ENCODE peak calls at places on chromosomes 6 and 20, in ten cellular contexts. Z is IMR-90, E is bronchial epithelial cell, D is sigmoid colon, O is transverse colon, A is left ventricle myocardium inferior, T is AG09309, K is astrocyte, P is foreskin fibroblast, N is GM12878. L is an unnamed sample.

GRCh38 chr20:316316-317068 is 8.9 kb upstream of the SOX12 start:
- DNase-seq in A (no peak), K (peak), T (no peak), Z (peak), O (no peak), N (no peak), P (peak), E (no peak), D (no peak), L (no peak)

GRCh38 chr20:61600061-61600460 is 348.0 kb downstream of the CDH4 start:
- DNase-seq in N (no peak), P (no peak), K (no peak), E (no peak), T (no peak), A (no peak), D (no peak), Z (no peak), O (no peak), L (no peak)

GRCh38 chr6:44730771-44731391 is 343.4 kb downstream of the CDC5L start:
- DNase-seq in O (no peak), A (no peak), P (peak), K (peak), E (no peak), N (no peak), D (no peak), Z (peak), T (peak), L (peak)

GRCh38 chr20:5918856-5919633 is 31.3 kb downstream of the TRMT6 start:
- DNase-seq in K (peak), E (peak), T (no peak), P (peak), Z (peak), A (no peak), D (no peak), O (no peak), N (no peak), L (peak)

GRCh38 chr6:169074551-169074950 is 179.1 kb downstream of the THBS2 start:
- DNase-seq in O (no peak), T (no peak), Z (peak), A (no peak), N (no peak), E (no peak), D (no peak), K (peak), P (peak), L (peak)

GRCh38 chr20:4973330-4974097 is 27.8 kb downstream of the SLC23A2 start:
- DNase-seq in K (peak), T (peak), A (peak), O (peak), D (peak), N (peak), E (peak), P (peak), Z (peak), L (peak)

GRCh38 chr20:5150226-5151076 is 23.6 kb downstream of the CDS2 start:
- DNase-seq in Z (peak), E (no peak), K (peak), D (no peak), N (no peak), A (no peak), T (no peak), O (no peak), P (peak), L (peak)

GRCh38 chr6:33279971-33280511 is 3.1 kb downstream of the B3GALT4 start:
- DNase-seq in N (no peak), P (peak), A (no peak), E (peak), K (peak), D (no peak), Z (peak), T (no peak), O (no peak), L (peak)

GRCh38 chr6:7769702-7770101 is 43.8 kb downstream of the BMP6 start:
- DNase-seq in Z (peak), P (peak), O (no peak), D (no peak), A (no peak), E (peak), K (peak), T (no peak), N (no peak), L (peak)

GRCh38 chr6:109372070-109372585 is 10.1 kb downstream of the CD164 start:
- DNase-seq in N (no peak), E (no peak), O (no peak), T (no peak), A (no peak), K (peak), D (no peak), Z (no peak), P (no peak), L (peak)

GRCh38 chr20:24892522-24892921 is 56.5 kb upstream of the CST7 start:
- DNase-seq in K (no peak), D (peak), Z (no peak), O (no peak), A (no peak), P (no peak), N (no peak), T (no peak), E (no peak), L (no peak)

GRCh38 chr6:151391021-151391470 is 313 bp downstream of the ZBTB2 start:
- DNase-seq in E (no peak), A (peak), Z (peak), K (peak), O (peak), D (peak), P (peak), T (no peak), N (no peak), L (peak)

GRCh38 chr6:46044876-46045617 is 29.4 kb upstream of the CLIC5 start:
- DNase-seq in T (peak), K (peak), A (peak), E (peak), D (no peak), N (no peak), P (peak), Z (peak), O (no peak), L (peak)

GRCh38 chr6:5498579-5498899 is 237.2 kb downstream of the FARS2 start:
- DNase-seq in D (no peak), K (no peak), N (no peak), A (no peak), P (no peak), O (no peak), T (no peak), E (peak), Z (peak), L (no peak)

GRCh38 chr6:18328549-18328922 is 58.6 kb upstream of the RNF144B start:
- DNase-seq in D (no peak), O (no peak), A (no peak), K (no peak), T (no peak), N (no peak), E (peak), Z (no peak), P (no peak), L (no peak)

GRCh38 chr6:56843476-56844349 is 111.2 kb upstream of the BEND6 start:
- DNase-seq in E (peak), P (peak), N (peak), Z (peak), D (peak), A (peak), T (no peak), O (peak), K (peak), L (peak)

GRCh38 chr6:160462551-160463109 is 114.5 kb downstream of the SLC22A3 start:
- DNase-seq in N (peak), Z (peak), A (no peak), K (peak), E (peak), O (peak), D (no peak), T (peak), P (peak), L (peak)

GRCh38 chr20:20143165-20143564 is 90.8 kb downstream of the CFAP61 start:
- DNase-seq in K (no peak), Z (no peak), A (no peak), T (no peak), E (no peak), P (no peak), O (no peak), N (no peak), D (no peak), L (no peak)

GRCh38 chr6:17869010-17869752 is 118.3 kb downstream of the KIF13A start:
- DNase-seq in P (peak), T (no peak), E (peak), N (no peak), K (peak), O (no peak), Z (peak), A (no peak), D (no peak), L (no peak)

GRCh38 chr6:12280458-12280857 is 9.7 kb upstream of the EDN1 start:
- DNase-seq in D (no peak), N (no peak), P (peak), E (no peak), A (no peak), K (peak), O (no peak), T (no peak), Z (peak), L (peak)

GRCh38 chr6:166815629-166816028 is 140.7 kb downstream of the RNASET2 start:
- DNase-seq in N (no peak), Z (no peak), O (no peak), T (no peak), A (no peak), K (no peak), P (peak), D (no peak), E (no peak), L (peak)

GRCh38 chr6:108904731-108905130 is 56.5 kb downstream of the ARMC2 start:
- DNase-seq in Z (no peak), O (peak), T (no peak), E (no peak), K (no peak), N (peak), A (no peak), D (no peak), P (no peak), L (no peak)

GRCh38 chr6:156773935-156774871 is 3.0 kb upstream of the ARID1B start:
- DNase-seq in P (no peak), D (no peak), Z (no peak), N (no peak), E (no peak), T (no peak), A (no peak), K (no peak), O (no peak), L (no peak)

GRCh38 chr6:121354764-121355163 is 20.5 kb upstream of the TBC1D32 start:
- DNase-seq in Z (no peak), E (no peak), O (no peak), K (no peak), D (no peak), T (no peak), N (no peak), P (peak), A (no peak), L (peak)

GRCh38 chr6:158448856-158449255 is 111.0 kb upstream of the TMEM181 start:
- DNase-seq in E (no peak), Z (no peak), A (no peak), D (no peak), N (no peak), T (no peak), K (no peak), P (no peak), O (no peak), L (no peak)

GRCh38 chr6:45563902-45564301 is 186.2 kb upstream of the SUPT3H start:
- DNase-seq in O (no peak), K (no peak), N (no peak), T (no peak), P (no peak), A (no peak), Z (no peak), D (no peak), E (no peak), L (no peak)

GRCh38 chr20:64113796-64114355 is 6.5 kb upstream of the NPBWR2 start:
- DNase-seq in N (no peak), Z (no peak), O (peak), K (no peak), T (no peak), E (no peak), P (no peak), A (no peak), D (peak), L (no peak)

GRCh38 chr20:15012551-15012950 is 675.1 kb upstream of the FLRT3 start:
- DNase-seq in O (no peak), A (no peak), K (no peak), E (no peak), T (no peak), N (no peak), D (no peak), P (no peak), Z (no peak), L (no peak)

GRCh38 chr6:5030596-5031136 is 26.8 kb upstream of the RPP40 start:
- DNase-seq in K (peak), A (peak), T (peak), P (peak), Z (peak), E (peak), D (peak), N (peak), O (peak), L (peak)

GRCh38 chr6:129709451-129709908 is 497 bp downstream of the ARHGAP18 start:
- DNase-seq in E (no peak), P (peak), Z (peak), D (no peak), A (no peak), T (no peak), K (peak), O (no peak), N (no peak), L (peak)

GRCh38 chr20:61170521-61170920 is 81.5 kb upstream of the CDH4 start:
- DNase-seq in T (no peak), N (no peak), K (no peak), P (no peak), Z (no peak), O (no peak), E (no peak), D (no peak), A (no peak), L (no peak)

DNA sequence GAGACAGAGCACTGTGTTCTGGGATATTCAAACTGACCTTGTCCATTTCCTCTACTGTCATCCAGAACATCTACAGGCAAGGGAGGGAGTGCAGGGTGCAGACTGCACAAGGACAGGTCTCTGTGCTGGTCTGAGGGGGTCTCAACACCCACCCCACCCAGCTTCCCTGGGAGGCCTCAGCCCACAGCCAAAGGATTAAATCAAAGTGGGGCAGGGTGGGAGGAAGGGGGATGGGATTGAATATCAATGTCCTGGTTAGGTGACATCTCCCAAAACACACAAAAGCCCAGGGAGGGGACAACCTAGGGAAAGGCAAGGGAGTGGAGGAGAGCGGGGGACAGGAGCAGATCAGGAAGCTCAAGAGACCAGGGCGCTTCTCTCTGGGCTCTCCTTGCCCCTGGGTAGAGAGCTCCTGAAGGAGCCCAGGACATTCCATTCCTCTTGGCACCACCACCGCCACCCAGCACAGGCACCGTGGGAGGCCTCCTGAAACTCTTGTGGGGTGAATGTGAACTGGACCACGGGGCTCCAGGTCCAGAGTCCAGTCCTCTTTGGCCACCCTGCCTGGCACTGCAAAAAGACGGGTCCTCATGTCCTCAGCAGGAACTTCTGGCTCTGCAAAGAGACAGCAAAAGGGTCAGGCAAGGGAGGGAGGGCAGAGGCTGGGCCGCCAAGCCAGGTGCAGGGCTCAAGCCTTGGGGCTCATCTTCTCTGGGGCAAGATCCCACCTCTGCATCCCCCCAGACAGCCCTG is 73.9 kb downstream of the JPH2 start:
- DNase-seq in P (no peak), Z (no peak), E (no peak), T (no peak), D (no peak), A (no peak), K (no peak), O (no peak), N (no peak), L (no peak)
- H3K4me3 ChIP-seq in P (no peak), Z (no peak), E (no peak), T (no peak), D (no peak), A (no peak), K (no peak), O (no peak), N (no peak), L (no peak)

DNA sequence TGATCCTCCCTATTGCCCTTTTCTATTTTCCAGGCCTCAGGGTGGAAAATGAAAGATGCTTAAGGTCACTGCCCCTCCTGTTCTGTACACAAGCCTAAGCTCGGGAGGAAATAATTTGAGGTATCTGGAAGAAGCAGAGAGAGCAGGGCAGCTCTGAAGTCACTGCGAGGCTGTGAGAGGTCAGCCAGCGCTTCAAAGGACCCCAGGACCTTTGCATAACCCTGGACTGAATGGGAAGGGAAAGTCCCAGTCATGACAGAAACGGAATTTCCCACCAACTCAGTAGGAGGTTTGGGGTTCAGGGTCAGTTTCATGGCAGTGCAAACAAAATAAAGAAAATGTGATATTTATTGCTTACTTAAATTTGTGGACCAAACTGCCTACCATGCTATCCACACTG is 58.1 kb downstream of the LRFN2 start:
- DNase-seq in N (no peak), A (no peak), E (no peak), D (no peak), T (no peak), K (no peak), Z (no peak), O (no peak), P (no peak), L (no peak)
- TF ChIP-seq CTCF in N (no peak), A (no peak), E (no peak), D (no peak), T (no peak), K (no peak), Z (no peak), O (no peak), P (no peak), L (no peak)

GRCh38 chr6:473759-474453 is 82.4 kb downstream of the IRF4 start:
- DNase-seq in P (peak), O (no peak), A (no peak), D (no peak), Z (no peak), K (no peak), E (no peak), T (no peak), N (no peak), L (no peak)
- H3K4me3 ChIP-seq in P (no peak), O (no peak), A (no peak), D (no peak), Z (no peak), K (no peak), E (no peak), T (no peak), N (no peak), L (no peak)

GRCh38 chr6:116393430-116393829 is 22.7 kb downstream of the DSE start:
- DNase-seq in A (no peak), K (no peak), O (no peak), Z (no peak), E (no peak), P (no peak), N (no peak), T (no peak), D (no peak), L (peak)
- TF ChIP-seq CTCF in A (no peak), K (no peak), O (no peak), Z (peak), E (no peak), P (no peak), N (peak), T (no peak), D (no peak), L (peak)

GRCh38 chr6:68639211-68639610 is 4.1 kb downstream of the ADGRB3 start:
- DNase-seq in E (no peak), T (no peak), P (no peak), N (no peak), D (no peak), O (no peak), A (no peak), Z (no peak), K (no peak), L (no peak)

GRCh38 chr6:68641172-68641571 is 6.1 kb downstream of the ADGRB3 start:
- DNase-seq in N (no peak), A (no peak), O (no peak), D (no peak), E (no peak), T (no peak), P (no peak), K (no peak), Z (no peak), L (no peak)

GRCh38 chr6:68642081-68642480 is 7.0 kb downstream of the ADGRB3 start:
- DNase-seq in P (no peak), E (no peak), D (no peak), K (no peak), N (no peak), O (no peak), Z (no peak), A (no peak), T (no peak), L (no peak)

GRCh38 chr6:68639826-68640505 is 4.9 kb downstream of the ADGRB3 start:
- DNase-seq in O (no peak), K (no peak), A (no peak), P (peak), E (no peak), N (no peak), D (no peak), Z (no peak), T (no peak), L (no peak)

DNA sequence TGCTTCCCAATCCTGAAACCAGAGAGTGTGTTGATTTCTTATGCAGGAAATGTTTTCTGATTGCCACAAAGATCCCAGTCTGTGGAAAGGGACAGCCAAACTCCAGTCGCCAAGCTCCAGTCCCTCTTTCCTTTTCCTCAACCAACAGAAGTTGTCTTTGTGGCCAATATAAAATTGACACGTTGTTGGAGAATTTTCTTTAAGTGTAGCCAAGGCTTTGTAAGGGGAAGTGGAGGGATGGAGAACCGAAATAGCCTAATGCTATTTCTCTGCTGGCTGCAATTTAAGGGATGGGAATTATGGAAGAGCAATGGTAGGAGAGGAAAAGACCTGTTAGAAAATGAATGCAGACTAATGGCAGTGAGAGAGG is 5.4 kb downstream of the ADGRB3 start:
- DNase-seq in O (no peak), E (no peak), K (no peak), T (no peak), Z (no peak), N (no peak), A (no peak), P (no peak), D (no peak), L (no peak)
- H3K4me3 ChIP-seq in O (peak), E (no peak), K (peak), T (no peak), Z (no peak), N (no peak), A (peak), P (peak), D (peak), L (no peak)

L was measured in choroid plexus epithelial cell.